ENCODE peak calls at places on chromosomes 12 and 14, in five cellular contexts. L is mesenchymal stem cell, V is mammary epithelial cell, I is right lobe of liver, G is tibial nerve. U is an unnamed sample.
A peak's percentile ranks its signal among the peaks of the same experiment; 100 is the strongest.

GRCh38 chr14:66490143-66491111 is 4.3 kb downstream of the CCDC196 start:
- DNase-seq in I (no peak), G (no peak), L (no peak), V (no peak), U (no peak)

GRCh38 chr12:117090816-117091711 is 8.2 kb downstream of the TESC start:
- DNase-seq in I (no peak), V (no peak), G (no peak), L (no peak), U (no peak)

GRCh38 chr12:57090924-57091632 is 2.2 kb downstream of the NAB2 start:
- DNase-seq in I (peak; percentile 62), V (no peak), L (no peak), G (no peak), U (no peak)

GRCh38 chr12:98578821-98579220 is 14.7 kb upstream of the SLC25A3 start:
- DNase-seq in G (no peak), I (no peak), L (no peak), V (peak; percentile 62), U (no peak)

GRCh38 chr12:100442403-100442802 is 31.3 kb upstream of the NR1H4 start:
- DNase-seq in I (no peak), L (no peak), G (no peak), V (no peak), U (no peak)

GRCh38 chr14:105059917-105060565 is 5.2 kb downstream of the GPR132 start:
- DNase-seq in V (no peak), I (no peak), L (no peak), G (no peak), U (no peak)

GRCh38 chr12:78878447-78878846 is 13.9 kb downstream of the SYT1 start:
- DNase-seq in V (no peak), G (no peak), I (no peak), L (peak; percentile 33), U (no peak)

GRCh38 chr12:122062832-122063690 is 15.5 kb upstream of the MLXIP start:
- DNase-seq in V (peak; percentile 76), I (peak; percentile 90), G (no peak), L (peak; percentile 90), U (no peak)

GRCh38 chr14:105917933-105918436 is 391.6 kb downstream of the TMEM121 start:
- DNase-seq in G (no peak), I (peak; percentile 40), V (no peak), L (no peak), U (no peak)

GRCh38 chr12:54432815-54433164 is 13.7 kb upstream of the ITGA5 start:
- DNase-seq in V (no peak), G (no peak), I (no peak), L (no peak), U (no peak)

GRCh38 chr12:118166946-118167345 is 31.0 kb downstream of the PEBP1 start:
- DNase-seq in L (no peak), G (no peak), V (no peak), I (no peak), U (no peak)

GRCh38 chr14:52926994-52927393 is 23.9 kb downstream of the FERMT2 start:
- DNase-seq in I (no peak), L (peak; percentile 52), G (no peak), V (no peak), U (no peak)

GRCh38 chr12:78290606-78291345 is 460.1 kb downstream of the NAV3 start:
- DNase-seq in V (peak; percentile 58), L (peak; percentile 89), G (no peak), I (no peak), U (no peak)

GRCh38 chr14:104934380-104934733 is 9.7 kb downstream of the PLD4 start:
- DNase-seq in V (no peak), L (no peak), I (no peak), G (no peak), U (no peak)

GRCh38 chr12:79769189-79769859 is 78.6 kb upstream of the PAWR start:
- DNase-seq in I (no peak), L (no peak), G (no peak), V (no peak), U (no peak)

GRCh38 chr14:37992489-37992888 is 215.2 kb upstream of the SSTR1 start:
- DNase-seq in L (no peak), I (no peak), G (no peak), V (no peak), U (no peak)

GRCh38 chr12:132296063-132296462 is 33.3 kb downstream of the GALNT9 start:
- DNase-seq in I (peak; percentile 27), L (no peak), V (no peak), G (no peak), U (no peak)

GRCh38 chr12:101027200-101027599 is 182.8 kb downstream of the SLC5A8 start:
- DNase-seq in G (no peak), L (no peak), V (no peak), I (no peak), U (no peak)

GRCh38 chr14:64060648-64061096 is 207.9 kb downstream of the SYNE2 start:
- DNase-seq in I (no peak), L (no peak), V (peak; percentile 96), G (no peak), U (no peak)

GRCh38 chr12:95605087-95605486 is 53.8 kb upstream of the USP44 start:
- DNase-seq in I (no peak), G (no peak), V (peak; percentile 74), L (peak; percentile 23), U (peak; percentile 47)

GRCh38 chr12:65609359-65609771 is 214.9 kb upstream of the HMGA2 start:
- DNase-seq in I (no peak), G (no peak), V (peak; percentile 64), L (peak; percentile 48), U (no peak)

GRCh38 chr14:66752109-66752508 is 244.2 kb downstream of the GPHN start:
- DNase-seq in G (no peak), I (no peak), L (no peak), V (no peak), U (no peak)

GRCh38 chr14:96564389-96564788 is 62.2 kb downstream of the PAPOLA start:
- DNase-seq in V (no peak), G (no peak), I (no peak), L (no peak), U (no peak)

GRCh38 chr14:90403065-90403464 is 6.2 kb downstream of the CALM1 start:
- DNase-seq in V (no peak), L (no peak), I (no peak), G (no peak), U (no peak)

DNA sequence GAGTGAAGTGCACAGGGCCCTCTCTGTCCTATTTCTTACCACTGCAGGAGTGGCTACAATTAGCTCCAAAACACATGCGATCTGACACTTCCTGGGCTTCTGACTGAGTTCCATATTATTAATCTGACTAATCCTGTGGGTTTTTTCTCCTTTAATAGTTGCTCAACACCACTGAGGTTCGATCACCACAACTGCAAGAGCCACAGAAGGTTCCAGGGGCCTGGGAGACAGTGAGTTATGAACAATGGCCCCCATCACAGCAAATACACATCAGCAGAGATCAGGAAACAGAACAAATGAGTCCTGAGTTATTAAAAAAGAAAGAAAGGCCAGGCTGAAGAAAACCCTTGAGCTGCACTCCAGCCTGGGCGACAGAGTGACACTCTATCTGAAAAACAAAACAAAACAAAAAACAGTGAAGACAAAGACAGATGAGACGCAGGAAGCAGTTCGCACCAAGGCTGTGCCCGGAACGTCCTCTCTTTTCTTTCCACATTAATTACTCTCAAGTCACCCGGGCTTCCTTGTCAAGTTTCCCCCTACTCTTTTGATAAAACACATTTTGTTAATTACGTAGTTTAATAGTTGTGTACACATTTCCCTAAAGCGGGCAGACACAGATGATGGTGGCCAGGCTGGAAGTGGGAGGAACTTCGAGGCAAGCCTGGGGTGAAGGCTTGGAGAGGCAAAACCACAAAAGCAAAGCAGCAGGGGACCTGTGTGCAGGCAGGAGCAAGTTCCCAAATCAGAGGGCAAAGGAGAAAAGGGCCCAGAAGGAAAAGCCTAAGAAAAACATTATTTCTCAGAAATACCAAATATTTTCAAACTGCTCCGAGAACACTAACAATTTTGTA is 42.7 kb downstream of the CDC42BPB start:
- DNase-seq in I (no peak), V (peak; percentile 57), G (no peak), L (peak; percentile 72), U (no peak)
- H3K4me3 ChIP-seq in I (no peak overlapping the region), V (no peak overlapping the region), G (no peak overlapping the region), L (no peak overlapping the region), U (no peak overlapping the region)

GRCh38 chr12:34108967-34109366 is 86.7 kb downstream of the ALG10 start:
- DNase-seq in I (no peak), V (no peak), L (no peak), G (no peak), U (no peak)

GRCh38 chr12:34107781-34108404 is 85.6 kb downstream of the ALG10 start:
- DNase-seq in I (no peak), V (no peak), L (no peak), G (no peak), U (no peak)

GRCh38 chr12:34108405-34108803 is 86.1 kb downstream of the ALG10 start:
- DNase-seq in L (no peak), G (no peak), I (no peak), V (no peak), U (no peak)

GRCh38 chr12:34107016-34107415 is 84.7 kb downstream of the ALG10 start:
- DNase-seq in V (no peak), G (no peak), I (no peak), L (no peak), U (no peak)

GRCh38 chr12:34109390-34109789 is 87.1 kb downstream of the ALG10 start:
- DNase-seq in V (no peak), I (no peak), G (no peak), L (no peak), U (no peak)
- H3K4me1 ChIP-seq in V (no peaks in the 10 kb centered on the region), I (no peaks in the 10 kb centered on the region), G (peaks cover 4% of the 10 kb centered on the region), L (no peaks in the 10 kb centered on the region), U (no peaks in the 10 kb centered on the region)

GRCh38 chr12:7136676-7137075 is 6.5 kb downstream of the CLSTN3 start:
- DNase-seq in G (no peak), L (no peak), I (no peak), V (no peak), U (no peak)

GRCh38 chr12:7139213-7139612 is 9.0 kb downstream of the CLSTN3 start:
- DNase-seq in G (no peak), V (no peak), L (no peak), I (no peak), U (no peak)

GRCh38 chr12:7137868-7138267 is 7.7 kb downstream of the CLSTN3 start:
- DNase-seq in G (no peak), I (no peak), V (no peak), L (no peak), U (no peak)

GRCh38 chr12:7134371-7135166 is 4.4 kb downstream of the CLSTN3 start:
- DNase-seq in L (no peak), V (no peak), G (no peak), I (no peak), U (no peak)

DNA sequence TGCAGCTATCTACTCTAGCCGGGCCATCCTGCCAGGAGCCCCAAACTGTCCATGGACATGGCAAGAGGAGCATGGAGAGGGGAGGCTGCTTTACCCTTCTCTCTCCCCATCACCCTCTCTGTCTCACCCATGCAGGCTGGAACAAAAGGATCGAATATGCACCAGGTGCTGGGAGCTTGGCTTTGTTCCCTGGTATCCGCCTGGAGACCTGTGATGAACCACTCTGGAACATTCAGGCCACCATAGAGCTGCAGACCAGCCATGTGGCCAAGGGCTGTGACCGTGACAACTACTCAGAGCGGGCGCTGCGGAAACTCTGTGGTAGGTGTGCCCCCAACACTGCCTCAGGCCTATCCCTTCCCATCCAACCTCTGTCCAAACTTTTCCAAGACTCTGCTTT is 5.9 kb downstream of the CLSTN3 start:
- DNase-seq in I (no peak), L (no peak), G (no peak), V (no peak), U (no peak)
- H3K4me3 ChIP-seq in I (no peak overlapping the region), L (no peak overlapping the region), G (no peak overlapping the region), V (no peak overlapping the region), U (no peak overlapping the region)

DNA sequence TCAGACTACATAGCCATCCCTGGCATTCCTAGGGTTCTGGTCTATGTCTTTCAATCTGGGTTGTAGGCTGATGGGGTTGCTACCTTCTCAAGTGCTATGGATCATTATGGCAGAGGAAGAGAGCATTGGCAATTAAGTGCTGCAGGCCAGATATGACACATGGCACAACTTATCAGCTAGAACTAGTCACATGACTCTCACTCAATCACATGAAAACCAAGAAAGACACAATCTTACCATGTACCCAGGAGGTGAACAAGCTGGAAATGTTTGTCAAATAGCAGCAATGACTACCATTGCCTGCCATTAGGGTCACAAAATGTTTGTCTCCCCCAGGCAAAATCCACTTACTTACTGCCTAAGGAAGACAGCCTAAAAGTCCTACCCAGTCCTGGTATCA is 80.4 kb downstream of the GALNT8 start:
- DNase-seq in V (no peak), G (no peak), I (no peak), L (no peak), U (no peak)
- H3K4me1 ChIP-seq in V (no peaks in the 10 kb centered on the region), G (no peaks in the 10 kb centered on the region), I (no peaks in the 10 kb centered on the region), L (no peaks in the 10 kb centered on the region), U (no peaks in the 10 kb centered on the region)

U was measured in esophagus muscularis mucosa.